ENCODE peak calls at places on chromosomes 1 and 21, in five cellular contexts. One of them, this sample, is unnamed.

GRCh38 chr1:50637460-50637859 is 214.2 kb upstream of the DMRTA2 start:
- DNase-seq in stimulated activated CD4-positive, alpha-beta T cell treated with anti-CD3 and anti-CD28 coated beads, Interleukin-12 subunit alpha, Interleukin-12 subunit beta, amount 100 ng/mL, for 4 hours: no peak
- DNase-seq in astrocyte of the spinal cord: no peak
- DNase-seq in transverse colon: no peak
- DNase-seq in CD8-positive, alpha-beta memory T cell: no peak
- DNase-seq in this sample: no peak

GRCh38 chr1:206683313-206683712 is 1.4 kb upstream of the MAPKAPK2 start:
- DNase-seq in stimulated activated CD4-positive, alpha-beta T cell treated with anti-CD3 and anti-CD28 coated beads, Interleukin-12 subunit alpha, Interleukin-12 subunit beta, amount 100 ng/mL, for 4 hours: no peak
- DNase-seq in astrocyte of the spinal cord: no peak
- DNase-seq in transverse colon: no peak
- DNase-seq in CD8-positive, alpha-beta memory T cell: no peak
- DNase-seq in this sample: no peak

GRCh38 chr1:167659440-167659839 is 29.4 kb downstream of the RCSD1 start:
- DNase-seq in stimulated activated CD4-positive, alpha-beta T cell treated with anti-CD3 and anti-CD28 coated beads, Interleukin-12 subunit alpha, Interleukin-12 subunit beta, amount 100 ng/mL, for 4 hours: no peak
- DNase-seq in astrocyte of the spinal cord: no peak
- DNase-seq in transverse colon: no peak
- DNase-seq in CD8-positive, alpha-beta memory T cell: no peak
- DNase-seq in this sample: no peak

GRCh38 chr1:108639899-108640560 is 20.9 kb downstream of the HENMT1 start:
- DNase-seq in stimulated activated CD4-positive, alpha-beta T cell treated with anti-CD3 and anti-CD28 coated beads, Interleukin-12 subunit alpha, Interleukin-12 subunit beta, amount 100 ng/mL, for 4 hours: no peak
- DNase-seq in astrocyte of the spinal cord: no peak
- DNase-seq in transverse colon: no peak
- DNase-seq in CD8-positive, alpha-beta memory T cell: peak
- DNase-seq in this sample: peak

GRCh38 chr21:30238168-30238567 is 22.3 kb upstream of the CLDN8 start:
- DNase-seq in stimulated activated CD4-positive, alpha-beta T cell treated with anti-CD3 and anti-CD28 coated beads, Interleukin-12 subunit alpha, Interleukin-12 subunit beta, amount 100 ng/mL, for 4 hours: no peak
- DNase-seq in astrocyte of the spinal cord: no peak
- DNase-seq in transverse colon: no peak
- DNase-seq in CD8-positive, alpha-beta memory T cell: no peak
- DNase-seq in this sample: no peak

GRCh38 chr21:26280715-26281310 is 110.2 kb upstream of the APP start:
- DNase-seq in stimulated activated CD4-positive, alpha-beta T cell treated with anti-CD3 and anti-CD28 coated beads, Interleukin-12 subunit alpha, Interleukin-12 subunit beta, amount 100 ng/mL, for 4 hours: no peak
- DNase-seq in astrocyte of the spinal cord: no peak
- DNase-seq in transverse colon: no peak
- DNase-seq in CD8-positive, alpha-beta memory T cell: no peak
- DNase-seq in this sample: no peak

GRCh38 chr21:32143222-32143939 is 135.5 kb downstream of the MIS18A start:
- DNase-seq in stimulated activated CD4-positive, alpha-beta T cell treated with anti-CD3 and anti-CD28 coated beads, Interleukin-12 subunit alpha, Interleukin-12 subunit beta, amount 100 ng/mL, for 4 hours: no peak
- DNase-seq in astrocyte of the spinal cord: peak
- DNase-seq in transverse colon: no peak
- DNase-seq in CD8-positive, alpha-beta memory T cell: no peak
- DNase-seq in this sample: no peak

GRCh38 chr1:43968348-43968948 is 1.4 kb upstream of the DPH2 start:
- DNase-seq in stimulated activated CD4-positive, alpha-beta T cell treated with anti-CD3 and anti-CD28 coated beads, Interleukin-12 subunit alpha, Interleukin-12 subunit beta, amount 100 ng/mL, for 4 hours: no peak
- DNase-seq in astrocyte of the spinal cord: no peak
- DNase-seq in transverse colon: no peak
- DNase-seq in CD8-positive, alpha-beta memory T cell: no peak
- DNase-seq in this sample: peak

GRCh38 chr1:63592536-63593302 is 492 bp upstream of the PGM1 start:
- DNase-seq in stimulated activated CD4-positive, alpha-beta T cell treated with anti-CD3 and anti-CD28 coated beads, Interleukin-12 subunit alpha, Interleukin-12 subunit beta, amount 100 ng/mL, for 4 hours: no peak
- DNase-seq in astrocyte of the spinal cord: no peak
- DNase-seq in transverse colon: peak
- DNase-seq in CD8-positive, alpha-beta memory T cell: no peak
- DNase-seq in this sample: no peak

GRCh38 chr1:185656663-185657062 is 77.5 kb upstream of the HMCN1 start:
- DNase-seq in stimulated activated CD4-positive, alpha-beta T cell treated with anti-CD3 and anti-CD28 coated beads, Interleukin-12 subunit alpha, Interleukin-12 subunit beta, amount 100 ng/mL, for 4 hours: no peak
- DNase-seq in astrocyte of the spinal cord: no peak
- DNase-seq in transverse colon: no peak
- DNase-seq in CD8-positive, alpha-beta memory T cell: no peak
- DNase-seq in this sample: no peak

GRCh38 chr1:152029144-152029936 is 7.5 kb downstream of the S100A11 start:
- DNase-seq in stimulated activated CD4-positive, alpha-beta T cell treated with anti-CD3 and anti-CD28 coated beads, Interleukin-12 subunit alpha, Interleukin-12 subunit beta, amount 100 ng/mL, for 4 hours: no peak
- DNase-seq in astrocyte of the spinal cord: peak
- DNase-seq in transverse colon: no peak
- DNase-seq in CD8-positive, alpha-beta memory T cell: no peak
- DNase-seq in this sample: peak

GRCh38 chr1:206907304-206907991 is 10.2 kb downstream of the IL24 start:
- DNase-seq in stimulated activated CD4-positive, alpha-beta T cell treated with anti-CD3 and anti-CD28 coated beads, Interleukin-12 subunit alpha, Interleukin-12 subunit beta, amount 100 ng/mL, for 4 hours: no peak
- DNase-seq in astrocyte of the spinal cord: no peak
- DNase-seq in transverse colon: no peak
- DNase-seq in CD8-positive, alpha-beta memory T cell: no peak
- DNase-seq in this sample: no peak

GRCh38 chr1:173477286-173478098 is at the start of gene PRDX6:
- DNase-seq in stimulated activated CD4-positive, alpha-beta T cell treated with anti-CD3 and anti-CD28 coated beads, Interleukin-12 subunit alpha, Interleukin-12 subunit beta, amount 100 ng/mL, for 4 hours: no peak
- DNase-seq in astrocyte of the spinal cord: peak
- DNase-seq in transverse colon: peak
- DNase-seq in CD8-positive, alpha-beta memory T cell: peak
- DNase-seq in this sample: peak

This sample was measured in DND-41.